ENCODE peak calls at places on chromosomes 1 and 21, in nine cellular contexts. X is pancreas; V is aorta; L is CD8-positive, alpha-beta memory T cell; C is body of pancreas; J is adrenal gland; Y is mammary epithelial cell; K is IMR-90; I is heart right ventricle. P is an unnamed sample. For H3K36me3, the result is how much of the 10 kb centered on the place peaks cover.

GRCh38 chr1:153791856-153792253 is 16.6 kb downstream of the SLC27A3 start:
- DNase-seq in X (peak), V (no peak), L (no peak), C (no peak), J (no peak), Y (peak), K (peak), I (no peak), P (peak)

GRCh38 chr1:230107941-230108340 is 40.9 kb downstream of the GALNT2 start:
- DNase-seq in X (no peak), V (no peak), L (no peak), C (no peak), J (no peak), Y (no peak), K (no peak), I (no peak), P (no peak)

GRCh38 chr1:84758968-84759491 is 68.8 kb upstream of the SSX2IP start:
- DNase-seq in X (peak), V (peak), L (no peak), C (no peak), J (peak), Y (no peak), K (peak), I (peak), P (peak)

GRCh38 chr1:42887366-42887765 is 41.0 kb downstream of the ZNF691 start:
- DNase-seq in X (no peak), V (no peak), L (no peak), C (no peak), J (no peak), Y (no peak), K (no peak), I (no peak), P (no peak)

GRCh38 chr1:39184354-39184818 is 20.1 kb upstream of the MACF1 start:
- DNase-seq in X (no peak), V (no peak), L (no peak), C (no peak), J (no peak), Y (no peak), K (no peak), I (no peak), P (no peak)

GRCh38 chr1:69139007-69139406 is 428.7 kb upstream of the LRRC7 start:
- DNase-seq in X (no peak), V (peak), L (no peak), C (no peak), J (no peak), Y (no peak), K (no peak), I (no peak), P (no peak)

GRCh38 chr21:38806942-38807284 is 1.2 kb downstream of the ETS2 start:
- DNase-seq in X (no peak), V (no peak), L (no peak), C (no peak), J (no peak), Y (no peak), K (peak), I (no peak), P (peak)

GRCh38 chr1:167562697-167563096 is 9.1 kb upstream of the CREG1 start:
- DNase-seq in X (no peak), V (no peak), L (no peak), C (no peak), J (no peak), Y (peak), K (peak), I (no peak), P (peak)

GRCh38 chr1:200890818-200891773 is 3.6 kb upstream of the INAVA start:
- DNase-seq in X (peak), V (peak), L (no peak), C (peak), J (peak), Y (peak), K (peak), I (peak), P (peak)

GRCh38 chr1:221979461-221980032 is 237.7 kb upstream of the DUSP10 start:
- DNase-seq in X (no peak), V (no peak), L (no peak), C (no peak), J (no peak), Y (no peak), K (no peak), I (no peak), P (no peak)

GRCh38 chr21:44261191-44261631 is 486 bp downstream of the DNMT3L start:
- DNase-seq in X (no peak), V (peak), L (no peak), C (no peak), J (no peak), Y (no peak), K (no peak), I (no peak), P (no peak)

GRCh38 chr1:1779691-1780597 is 1.7 kb upstream of the NADK start:
- DNase-seq in X (no peak), V (peak), L (peak), C (no peak), J (peak), Y (peak), K (peak), I (peak), P (peak)
- H3K4me3 ChIP-seq in X (no peak), V (no peak), L (peak), C (no peak), J (no peak), Y (no peak), K (no peak), I (no peak), P (peak)

DNA sequence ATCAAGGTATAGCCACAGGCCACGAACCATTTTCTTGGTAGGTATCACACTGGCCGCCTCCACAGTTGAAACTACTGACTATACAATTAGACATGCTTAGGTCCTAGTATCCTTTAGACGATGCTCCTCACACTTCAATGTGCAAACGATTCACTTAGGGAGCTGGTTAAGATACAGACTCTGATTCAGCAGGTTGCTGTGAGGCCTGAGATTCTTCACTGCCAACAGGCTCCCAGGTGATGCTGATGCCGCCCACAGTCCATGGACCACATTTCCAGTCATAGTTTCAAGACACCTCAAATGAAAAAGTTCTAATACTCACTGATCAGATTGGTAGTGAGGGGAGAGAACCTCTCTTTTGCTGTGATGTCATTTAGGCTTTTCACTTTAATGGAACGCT is 6.8 kb downstream of the ATP5PO start:
- DNase-seq in X (no peak), V (no peak), L (no peak), C (no peak), J (no peak), Y (no peak), K (no peak), I (no peak), P (no peak)
- H3K36me3 ChIP-seq in X (under half), V (under half), L (half or more), C (half or more), J (under half), Y (under half), K (under half), I (half or more), P (half or more)

GRCh38 chr1:214446772-214447556 is 104.4 kb downstream of the PTPN14 start:
- DNase-seq in X (no peak), V (no peak), L (no peak), C (peak), J (no peak), Y (peak), K (peak), I (no peak), P (peak)
- H3K4me3 ChIP-seq in X (no peak), V (no peak), L (no peak), C (no peak), J (no peak), Y (no peak), K (peak), I (no peak), P (peak)

DNA sequence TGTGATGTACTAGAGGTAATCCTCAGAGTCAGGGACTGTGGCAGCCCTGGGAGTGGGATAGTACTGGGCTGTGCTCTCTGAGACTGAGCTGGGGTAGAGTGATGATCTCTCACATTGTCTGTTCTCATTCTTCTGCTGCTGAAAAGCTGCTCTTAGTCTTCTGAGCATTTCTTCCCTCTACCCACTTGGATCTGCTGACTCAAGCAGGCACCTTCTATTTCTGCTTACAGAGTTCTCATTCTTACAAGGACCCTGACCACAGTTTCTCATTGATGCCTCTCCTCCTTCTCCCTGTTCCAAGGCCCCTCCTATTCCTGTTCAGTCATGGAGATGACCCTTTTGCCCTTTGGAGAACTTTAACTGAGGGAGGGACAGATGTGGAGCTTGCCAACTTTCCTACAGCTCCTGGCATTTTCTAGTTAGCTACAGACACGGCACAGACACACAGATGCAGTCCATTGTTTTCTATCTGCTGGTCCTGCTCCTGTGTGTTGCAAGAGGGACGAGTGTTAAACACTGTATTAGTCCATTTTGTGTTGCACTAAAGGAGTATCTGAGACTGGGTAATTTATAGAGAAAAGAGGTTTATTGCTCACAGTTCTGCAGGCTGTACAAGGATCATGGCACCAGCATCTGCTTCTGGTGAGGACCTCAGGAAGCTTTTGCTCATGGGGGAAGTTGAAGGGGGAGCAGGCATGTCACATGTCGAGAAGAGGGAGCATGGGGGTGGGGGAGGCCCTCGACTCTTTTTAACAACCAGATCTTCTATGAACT is 12.3 kb downstream of the MAPKAPK2 start:
- DNase-seq in X (no peak), V (no peak), L (no peak), C (no peak), J (no peak), Y (no peak), K (no peak), I (peak), P (no peak)
- H3K36me3 ChIP-seq in X (under half), V (under half), L (under half), C (under half), J (under half), Y (under half), K (under half), I (under half), P (under half)

GRCh38 chr1:183808296-183809027 is 3.5 kb downstream of the RGL1 start:
- DNase-seq in X (no peak), V (no peak), L (no peak), C (no peak), J (no peak), Y (no peak), K (no peak), I (no peak), P (peak)
- H3K4me3 ChIP-seq in X (no peak), V (no peak), L (no peak), C (no peak), J (no peak), Y (no peak), K (no peak), I (no peak), P (peak)

GRCh38 chr1:35536551-35537162 is 20.5 kb downstream of the KIAA0319L start:
- DNase-seq in X (no peak), V (no peak), L (no peak), C (no peak), J (no peak), Y (no peak), K (no peak), I (no peak), P (no peak)
- H3K36me3 ChIP-seq in X (under half), V (under half), L (under half), C (under half), J (under half), Y (under half), K (under half), I (under half), P (under half)

DNA sequence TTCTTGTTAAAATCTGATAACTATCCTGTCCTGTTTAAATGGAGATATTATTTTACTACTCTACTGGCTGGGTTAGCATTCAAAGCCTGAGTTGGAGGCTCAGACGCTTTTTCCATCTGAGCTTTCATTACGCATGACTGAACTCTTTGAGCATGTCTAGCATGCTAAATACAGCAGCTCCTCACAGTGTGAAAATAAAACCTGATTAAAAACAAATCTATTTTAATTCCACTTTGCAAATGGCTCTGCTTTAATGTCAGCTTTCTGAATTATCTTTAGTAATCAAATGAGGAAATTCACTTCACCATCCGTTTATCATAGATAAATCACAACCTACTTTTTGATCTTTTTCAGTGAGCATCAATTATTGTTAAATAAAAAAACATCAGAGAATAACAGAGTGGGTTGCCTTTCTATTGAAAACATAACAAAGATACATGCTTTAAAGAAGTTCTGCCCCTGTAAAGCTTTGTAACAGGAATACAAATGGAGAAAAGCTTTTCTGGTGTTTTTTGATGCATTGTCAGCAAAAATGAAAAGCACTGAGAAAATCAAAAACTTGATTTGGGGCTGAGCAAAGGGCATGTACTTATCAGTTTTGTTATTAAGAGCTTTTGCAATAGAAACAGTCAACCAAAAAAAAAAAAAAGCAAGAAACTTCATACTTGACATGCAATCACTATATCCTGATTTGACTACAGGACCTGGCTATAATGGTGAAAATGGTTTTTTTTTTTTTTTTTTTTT is 3.5 kb upstream of the SPEN start:
- DNase-seq in X (no peak), V (no peak), L (no peak), C (no peak), J (no peak), Y (no peak), K (no peak), I (no peak), P (no peak)
- H3K4me3 ChIP-seq in X (no peak), V (no peak), L (no peak), C (no peak), J (no peak), Y (no peak), K (no peak), I (no peak), P (no peak)

P was measured in adipocyte.